ENCODE peak calls at places on chromosomes 7 and 10, in six cellular contexts. N, A, H, L, I and J are unnamed samples.

GRCh38 chr7:102286237-102287081 is at the start of gene SH2B2:
- DNase-seq in N (peak), A (peak), H (peak), L (peak), I (peak), J (peak)

GRCh38 chr7:36188923-36189322 is 35.9 kb downstream of the EEPD1 start:
- DNase-seq in N (no peak), A (no peak), H (no peak), L (no peak), I (peak), J (peak)

GRCh38 chr10:10865303-10865702 is 152.4 kb upstream of the CELF2 start:
- DNase-seq in N (no peak), A (no peak), H (no peak), L (no peak), I (peak), J (no peak)

GRCh38 chr7:37297546-37297945 is 151.1 kb downstream of the ELMO1 start:
- DNase-seq in N (no peak), A (no peak), H (peak), L (no peak), I (peak), J (no peak)

GRCh38 chr7:106217089-106217542 is 67.7 kb downstream of the NAMPT start:
- DNase-seq in N (no peak), A (no peak), H (peak), L (no peak), I (peak), J (no peak)

GRCh38 chr10:69352569-69353264 is 64.0 kb downstream of the TACR2 start:
- DNase-seq in N (no peak), A (no peak), H (peak), L (no peak), I (peak), J (no peak)

GRCh38 chr7:132290021-132290420 is 286.2 kb downstream of the PLXNA4 start:
- DNase-seq in N (no peak), A (no peak), H (no peak), L (peak), I (no peak), J (no peak)

GRCh38 chr10:80356563-80356999 is at the start of the genes DYDC1 and DYDC2:
- DNase-seq in N (no peak), A (peak), H (peak), L (peak), I (peak), J (peak)

GRCh38 chr7:93890464-93891068 is at the start of gene TFPI2:
- DNase-seq in N (no peak), A (peak), H (peak), L (no peak), I (peak), J (peak)

GRCh38 chr10:16948335-16948734 is 131.1 kb upstream of the RSU1 start:
- DNase-seq in N (peak), A (no peak), H (no peak), L (no peak), I (no peak), J (no peak)

GRCh38 chr10:125112697-125113494 is 47.5 kb downstream of the CTBP2 start:
- DNase-seq in N (no peak), A (no peak), H (no peak), L (no peak), I (no peak), J (no peak)

GRCh38 chr7:134298902-134299683 is 17.6 kb downstream of the SLC35B4 start:
- DNase-seq in N (no peak), A (no peak), H (peak), L (peak), I (peak), J (no peak)

GRCh38 chr7:24697416-24697815 is 59.8 kb downstream of the GSDME start:
- DNase-seq in N (no peak), A (no peak), H (peak), L (no peak), I (peak), J (no peak)

GRCh38 chr7:34165927-34166550 is 260.7 kb downstream of the BMPER start:
- DNase-seq in N (no peak), A (no peak), H (peak), L (peak), I (peak), J (no peak)

GRCh38 chr10:43569681-43570080 is 4.7 kb downstream of the ZNF239 start:
- DNase-seq in N (no peak), A (no peak), H (no peak), L (peak), I (no peak), J (no peak)

GRCh38 chr10:44902838-44903545 is 8.1 kb upstream of the TMEM72 start:
- DNase-seq in N (no peak), A (no peak), H (peak), L (peak), I (no peak), J (no peak)

GRCh38 chr7:5629941-5630340 is 151.5 kb downstream of the RNF216 start:
- DNase-seq in N (peak), A (no peak), H (peak), L (no peak), I (peak), J (no peak)

GRCh38 chr7:1176891-1177373 is 16.9 kb upstream of the ZFAND2A start:
- DNase-seq in N (peak), A (peak), H (peak), L (peak), I (peak), J (no peak)

GRCh38 chr10:37937864-37938263 is 38.6 kb downstream of the ZNF25 start:
- DNase-seq in N (no peak), A (no peak), H (no peak), L (no peak), I (no peak), J (no peak)

GRCh38 chr10:86856156-86856555 is 99.7 kb downstream of the BMPR1A start:
- DNase-seq in N (no peak), A (no peak), H (no peak), L (no peak), I (no peak), J (no peak)

GRCh38 chr7:5780801-5781496 is 514 bp downstream of the RNF216 start:
- DNase-seq in N (peak), A (peak), H (peak), L (peak), I (peak), J (peak)

GRCh38 chr10:1153805-1154351 is 97.7 kb downstream of the WDR37 start:
- DNase-seq in N (no peak), A (no peak), H (no peak), L (no peak), I (no peak), J (no peak)

GRCh38 chr7:142813262-142813661 is 41.6 kb upstream of the EPHB6 start:
- DNase-seq in N (no peak), A (no peak), H (peak), L (no peak), I (peak), J (no peak)

GRCh38 chr7:29146082-29146706 is at the start of gene CPVL:
- DNase-seq in N (no peak), A (peak), H (no peak), L (peak), I (no peak), J (peak)